ENCODE peak calls at places on chromosomes 7 and 10, in eight cellular contexts. I, U, M, A, H, D, Q and B are unnamed samples.

GRCh38 chr7:21140622-21141021 is 287.3 kb upstream of the SP4 start:
- DNase-seq in Q (no peak), M (no peak), H (no peak), U (no peak), D (no peak), I (no peak), A (no peak), B (no peak)

GRCh38 chr7:33854951-33855350 is 50.4 kb upstream of the BMPER start:
- DNase-seq in A (peak), D (no peak), I (no peak), M (no peak), H (peak), U (no peak), Q (peak), B (peak)

GRCh38 chr7:27217951-27218350 is 18.1 kb upstream of the HOXA13 start:
- DNase-seq in M (no peak), Q (no peak), U (no peak), D (no peak), H (no peak), A (no peak), I (no peak), B (no peak)

GRCh38 chr10:34157501-34157900 is 657.6 kb downstream of the PARD3 start:
- DNase-seq in D (no peak), A (peak), I (no peak), U (no peak), H (peak), M (no peak), Q (peak), B (peak)

GRCh38 chr7:28784166-28784870 is 173.8 kb downstream of the TRIL start:
- DNase-seq in A (peak), Q (no peak), H (no peak), U (no peak), M (no peak), I (peak), D (no peak), B (no peak)

GRCh38 chr10:62095341-62096071 is 173.1 kb downstream of the RTKN2 start:
- DNase-seq in M (no peak), I (no peak), H (peak), U (no peak), A (peak), Q (peak), D (no peak), B (peak)

GRCh38 chr10:14838582-14839304 is 637 bp downstream of the HSPA14 start:
- DNase-seq in H (peak), M (peak), A (peak), D (no peak), I (peak), U (no peak), Q (peak), B (peak)

GRCh38 chr7:2621061-2621828 is 10.5 kb upstream of the TTYH3 start:
- DNase-seq in H (peak), D (no peak), Q (peak), U (no peak), M (no peak), A (peak), I (no peak), B (peak)

GRCh38 chr7:6276911-6277408 is 4.5 kb upstream of the CYTH3 start:
- DNase-seq in D (no peak), H (peak), I (peak), A (no peak), M (no peak), U (no peak), Q (peak), B (peak)

GRCh38 chr10:69125554-69125953 is 1.6 kb downstream of the VPS26A start:
- DNase-seq in Q (no peak), I (no peak), A (no peak), M (no peak), H (no peak), D (no peak), U (no peak), B (no peak)

GRCh38 chr7:74083928-74084721 is 521 bp downstream of the LIMK1 start:
- DNase-seq in M (peak), I (peak), D (no peak), A (peak), Q (peak), U (no peak), H (peak), B (peak)

GRCh38 chr10:74081192-74081803 is 69.3 kb downstream of the AP3M1 start:
- DNase-seq in M (peak), H (peak), D (no peak), Q (peak), I (peak), A (peak), U (no peak), B (peak)

GRCh38 chr10:128839701-128840100 is 627.3 kb upstream of the MGMT start:
- DNase-seq in Q (no peak), A (no peak), H (no peak), U (no peak), I (no peak), M (no peak), D (no peak), B (no peak)

GRCh38 chr7:34837826-34838225 is 179.8 kb downstream of the NPSR1 start:
- DNase-seq in M (no peak), A (no peak), Q (peak), U (no peak), I (no peak), D (no peak), H (peak), B (peak)

GRCh38 chr7:107180378-107180777 is 11.6 kb downstream of the HBP1 start:
- DNase-seq in A (peak), H (peak), D (no peak), I (no peak), U (no peak), M (no peak), Q (peak), B (peak)

GRCh38 chr7:120828528-120828927 is 29.4 kb downstream of the TSPAN12 start:
- DNase-seq in D (no peak), A (no peak), H (no peak), U (no peak), M (no peak), I (no peak), Q (no peak), B (no peak)

GRCh38 chr7:134699871-134700270 is 53.2 kb downstream of the BPGM start:
- DNase-seq in Q (no peak), D (no peak), U (no peak), I (no peak), M (no peak), H (no peak), A (peak), B (no peak)

GRCh38 chr7:98836811-98837631 is 32.8 kb downstream of the TMEM130 start:
- DNase-seq in H (peak), I (peak), A (peak), D (no peak), M (no peak), U (no peak), Q (peak), B (peak)

GRCh38 chr10:69729326-69730048 is 72.2 kb upstream of the COL13A1 start:
- DNase-seq in H (no peak), I (no peak), U (no peak), Q (no peak), A (no peak), D (no peak), M (no peak), B (no peak)

GRCh38 chr7:4706384-4707032 is 24.4 kb downstream of the FOXK1 start:
- DNase-seq in I (no peak), M (no peak), U (no peak), H (peak), D (no peak), A (no peak), Q (peak), B (peak)

GRCh38 chr10:34637419-34637911 is 177.6 kb downstream of the PARD3 start:
- DNase-seq in D (peak), A (peak), H (peak), U (no peak), I (peak), M (peak), Q (peak), B (peak)

GRCh38 chr10:50577681-50578350 is 45.9 kb downstream of the SGMS1 start:
- DNase-seq in A (peak), Q (peak), I (no peak), H (peak), M (no peak), U (no peak), D (no peak), B (peak)

GRCh38 chr7:155962191-155962967 is 150.1 kb upstream of the SHH start:
- DNase-seq in H (peak), U (no peak), D (no peak), I (no peak), Q (peak), M (no peak), A (no peak), B (peak)

GRCh38 chr10:50063100-50063499 is 4.7 kb upstream of the WASHC2A start:
- DNase-seq in I (peak), D (no peak), A (no peak), H (no peak), M (no peak), U (no peak), Q (no peak), B (no peak)

DNA sequence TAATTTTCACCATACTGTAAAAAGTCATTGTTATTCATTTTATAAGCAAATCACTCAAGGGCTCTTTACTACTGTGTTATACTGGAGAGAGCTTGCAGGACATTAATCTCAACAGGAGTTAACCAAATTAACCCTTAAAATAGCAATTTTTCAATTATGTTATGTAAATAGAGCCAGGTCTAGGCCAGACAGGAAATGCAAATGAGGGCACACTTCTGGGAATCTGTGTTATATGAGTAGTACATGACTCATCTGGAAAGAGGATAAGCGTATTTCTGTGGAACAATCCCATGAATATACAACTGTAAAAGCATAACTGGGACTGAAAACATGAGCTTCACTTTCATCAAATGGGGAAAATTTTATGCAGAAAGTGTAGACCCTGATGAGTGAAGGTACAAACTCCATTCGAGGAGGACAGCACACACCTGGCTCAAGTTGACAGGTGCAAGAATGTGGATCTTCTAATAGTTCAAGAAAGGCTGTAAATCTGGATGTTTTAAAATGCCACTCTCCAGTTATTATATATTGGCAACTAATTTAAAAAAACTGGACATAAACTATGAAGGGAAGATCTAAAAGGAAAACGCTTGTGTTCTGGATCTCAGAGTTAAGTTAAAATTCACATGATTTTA is 75.3 kb downstream of the ANK3 start:
- DNase-seq in M (no peak), Q (peak), A (peak), I (no peak), D (no peak), H (peak), U (no peak), B (peak)
- H3K4me3 ChIP-seq in M (no peak), Q (no peak), A (no peak), I (no peak), D (no peak), H (no peak), U (no peak), B (no peak)

GRCh38 chr7:49774459-49775064 is 1.1 kb downstream of the VWC2 start:
- DNase-seq in M (no peak), A (no peak), I (peak), H (no peak), Q (no peak), U (no peak), D (no peak), B (no peak)

GRCh38 chr7:49773939-49774458 is 561 bp downstream of the VWC2 start:
- DNase-seq in D (no peak), Q (no peak), A (no peak), I (peak), U (no peak), M (no peak), H (no peak), B (no peak)

GRCh38 chr7:49775065-49775948 is 1.9 kb downstream of the VWC2 start:
- DNase-seq in H (no peak), A (no peak), D (no peak), I (peak), M (no peak), U (no peak), Q (no peak), B (no peak)

GRCh38 chr7:49776994-49777393 is 3.6 kb downstream of the VWC2 start:
- DNase-seq in M (no peak), A (no peak), U (no peak), I (no peak), H (no peak), Q (no peak), D (no peak), B (no peak)

GRCh38 chr7:49775949-49776443 is 2.6 kb downstream of the VWC2 start:
- DNase-seq in H (no peak), I (no peak), A (no peak), M (no peak), U (no peak), Q (no peak), D (no peak), B (no peak)
- H3K4me3 ChIP-seq in H (no peak), I (no peak), A (no peak), M (no peak), U (peak), Q (no peak), D (peak), B (no peak)

GRCh38 chr7:108316708-108317107 is 139.5 kb downstream of the NRCAM start:
- DNase-seq in H (no peak), M (no peak), A (no peak), I (no peak), Q (no peak), U (no peak), D (no peak), B (no peak)

GRCh38 chr7:108313086-108313485 is 143.2 kb downstream of the NRCAM start:
- DNase-seq in Q (no peak), I (no peak), H (no peak), U (no peak), A (no peak), D (no peak), M (no peak), B (peak)

GRCh38 chr7:108310351-108310750 is 145.9 kb downstream of the NRCAM start:
- DNase-seq in D (no peak), U (no peak), A (peak), M (no peak), I (no peak), Q (peak), H (peak), B (peak)

GRCh38 chr7:108311446-108312168 is 144.6 kb downstream of the NRCAM start:
- DNase-seq in I (no peak), Q (peak), U (no peak), A (no peak), H (peak), M (no peak), D (no peak), B (peak)

GRCh38 chr7:108314049-108314448 is 142.2 kb downstream of the NRCAM start:
- DNase-seq in I (no peak), U (no peak), M (no peak), H (no peak), D (no peak), A (no peak), Q (no peak), B (no peak)
- H3K4me3 ChIP-seq in I (no peak), U (no peak), M (no peak), H (no peak), D (no peak), A (no peak), Q (no peak), B (no peak)

DNA sequence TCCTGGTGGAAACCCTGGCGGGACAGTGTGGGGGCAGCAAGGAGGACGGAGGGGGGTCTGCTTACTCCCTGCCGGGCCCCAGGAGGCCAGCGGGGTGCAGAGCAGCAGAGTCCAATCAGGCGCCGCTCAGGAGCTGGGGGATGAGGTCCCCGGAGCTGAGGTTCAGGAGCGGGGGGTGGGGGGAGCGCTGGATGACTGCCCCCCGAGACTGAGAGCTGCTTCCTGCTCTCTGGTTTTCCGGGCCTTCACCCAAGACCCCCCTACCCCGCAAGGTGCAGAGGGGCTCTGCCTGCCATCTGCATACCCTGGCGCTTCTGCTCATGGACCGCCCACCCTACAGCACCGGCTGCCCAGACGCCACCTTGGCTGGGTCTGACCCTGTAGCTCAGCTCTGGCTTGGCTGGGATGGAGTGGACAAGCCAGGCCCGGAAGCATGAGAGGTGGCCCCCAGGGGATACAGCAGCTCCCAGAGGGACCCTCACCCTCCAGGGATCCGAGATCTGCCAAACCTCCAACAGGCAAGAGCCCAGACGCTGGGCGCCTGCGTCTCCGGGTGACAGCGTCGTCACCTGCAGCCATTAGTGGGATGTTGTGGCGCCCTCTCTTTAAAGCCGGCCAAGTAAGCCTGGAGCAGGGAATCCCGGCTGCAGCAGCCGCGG is 923 bp downstream of the KNDC1 start:
- DNase-seq in M (no peak), Q (no peak), D (no peak), I (peak), U (no peak), H (no peak), A (no peak), B (no peak)
- H3K4me3 ChIP-seq in M (peak), Q (peak), D (peak), I (peak), U (peak), H (peak), A (peak), B (peak)

DNA sequence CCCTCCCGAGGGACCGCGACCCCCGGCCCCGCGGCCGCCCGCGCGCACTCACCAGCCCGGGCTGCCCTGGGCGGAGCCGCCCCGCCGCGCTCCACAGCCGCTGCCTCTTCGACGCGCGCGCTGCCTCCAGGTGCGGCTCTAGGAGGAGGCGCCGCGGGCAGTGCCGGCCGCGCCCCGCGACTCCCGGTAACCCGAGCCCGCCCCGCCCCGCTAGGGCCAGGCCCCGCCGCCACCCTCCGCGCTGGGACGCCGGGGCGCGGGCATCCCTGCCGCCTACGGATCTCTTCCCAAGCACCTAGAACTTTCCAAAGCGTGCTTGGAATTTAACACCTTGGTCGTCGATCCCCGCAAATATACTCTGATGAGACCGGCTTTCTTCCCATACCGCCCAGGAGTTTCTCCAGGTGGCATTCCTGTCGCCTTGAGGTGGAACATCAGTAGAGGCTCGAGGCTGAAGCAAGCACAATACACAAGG is at the start of gene SLC26A5:
- DNase-seq in M (no peak), Q (no peak), A (no peak), U (no peak), D (no peak), H (no peak), I (peak), B (no peak)
- H3K4me3 ChIP-seq in M (peak), Q (peak), A (peak), U (peak), D (peak), H (peak), I (peak), B (peak)

GRCh38 chr10:124739996-124740373 is 4.2 kb downstream of the FAM53B start:
- DNase-seq in H (no peak), I (no peak), A (no peak), M (no peak), Q (no peak), U (no peak), D (no peak), B (no peak)
- H3K4me3 ChIP-seq in H (no peak), I (no peak), A (peak), M (no peak), Q (peak), U (peak), D (no peak), B (no peak)